ENCODE peak calls at places on chromosomes 7 and 10, in nine cellular contexts. O is uterus, E is GM10248, G is adrenal gland, J is psoas muscle, B is heart right ventricle, K is tibial artery, V is HFFc6, R is IMR-90. L is an unnamed sample.

GRCh38 chr7:156650042-156650441 is 9.5 kb downstream of the RNF32 start:
- DNase-seq in G (no peak), O (no peak), K (no peak), B (no peak), E (no peak), V (peak), J (no peak), R (no peak), L (no peak)

GRCh38 chr7:30459591-30460245 is 18.9 kb downstream of the NOD1 start:
- DNase-seq in O (peak), K (no peak), B (no peak), R (peak), G (peak), J (no peak), E (no peak), V (peak), L (no peak)

GRCh38 chr7:44246396-44247113 is 45.8 kb downstream of the YKT6 start:
- DNase-seq in V (no peak), R (no peak), B (no peak), K (no peak), O (no peak), J (no peak), G (no peak), E (no peak), L (no peak)

GRCh38 chr7:18855796-18856195 is 261.6 kb downstream of the TWIST1 start:
- DNase-seq in O (no peak), V (peak), J (no peak), R (peak), K (no peak), B (no peak), E (no peak), G (no peak), L (no peak)

GRCh38 chr7:65390588-65390987 is 16.9 kb downstream of the ZNF92 start:
- DNase-seq in G (peak), E (peak), K (no peak), V (no peak), B (no peak), J (no peak), O (no peak), R (no peak), L (no peak)

GRCh38 chr10:36888925-36889573 is 236.3 kb upstream of the ANKRD30A start:
- DNase-seq in G (no peak), E (peak), O (no peak), J (no peak), B (no peak), K (no peak), V (no peak), R (peak), L (no peak)

GRCh38 chr10:8392216-8392615 is 337.7 kb downstream of the GATA3 start:
- DNase-seq in J (no peak), R (peak), V (no peak), B (no peak), G (no peak), O (no peak), K (no peak), E (no peak), L (no peak)

GRCh38 chr10:111384556-111384955 is 307.7 kb downstream of the ADRA2A start:
- DNase-seq in G (no peak), V (no peak), O (no peak), E (no peak), R (no peak), K (no peak), B (no peak), J (no peak), L (no peak)

GRCh38 chr7:45595809-45596664 is 21.9 kb downstream of the ADCY1 start:
- DNase-seq in J (no peak), K (no peak), G (no peak), V (no peak), B (no peak), R (no peak), E (no peak), O (no peak), L (peak)

GRCh38 chr10:88361995-88362540 is 221.1 kb downstream of the RNLS start:
- DNase-seq in K (no peak), J (no peak), E (no peak), V (no peak), G (no peak), O (no peak), R (no peak), B (no peak), L (no peak)

GRCh38 chr7:111878788-111879187 is 316.5 kb upstream of the IMMP2L start:
- DNase-seq in R (no peak), E (no peak), J (no peak), K (no peak), V (no peak), G (no peak), O (no peak), B (no peak), L (no peak)

GRCh38 chr10:97759981-97760345 is 11.8 kb downstream of the SFRP5 start:
- DNase-seq in B (no peak), G (no peak), O (no peak), J (peak), R (no peak), V (no peak), K (no peak), E (peak), L (no peak)

GRCh38 chr10:116146374-116146773 is 126.6 kb downstream of the GFRA1 start:
- DNase-seq in E (no peak), V (peak), R (peak), O (no peak), J (no peak), B (no peak), G (no peak), K (no peak), L (no peak)

GRCh38 chr10:62171791-62172190 is 96.9 kb downstream of the RTKN2 start:
- DNase-seq in J (no peak), E (no peak), K (no peak), O (no peak), G (no peak), R (no peak), V (no peak), B (no peak), L (no peak)

GRCh38 chr10:64635906-64636305 is 1114.7 kb downstream of the REEP3 start:
- DNase-seq in R (no peak), B (no peak), J (no peak), G (no peak), K (no peak), V (no peak), E (no peak), O (no peak), L (no peak)

DNA sequence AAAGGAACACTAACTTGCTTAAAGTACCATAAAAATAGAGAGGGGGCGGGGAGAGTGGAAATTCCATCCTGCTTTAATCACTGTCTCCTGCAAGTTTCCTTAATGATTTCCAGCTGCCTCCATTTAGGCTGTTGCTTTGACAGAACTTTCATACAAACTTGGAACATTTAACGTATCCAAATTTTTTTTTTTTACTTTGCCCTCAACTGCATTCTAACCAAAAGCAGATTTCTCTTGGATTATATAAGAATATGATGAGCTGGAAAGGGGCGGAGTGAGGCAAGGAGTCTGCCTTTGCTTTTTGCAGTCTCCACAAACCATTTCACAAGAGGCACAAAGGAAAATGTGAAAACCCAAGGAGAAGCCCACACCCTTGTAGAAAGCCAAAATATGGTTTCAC is 46.6 kb upstream of the COL1A2 start:
- DNase-seq in R (peak), K (no peak), G (no peak), E (no peak), B (no peak), J (no peak), V (peak), O (peak), L (no peak)
- TF ChIP-seq CTCF in R (no peak), K (no peak), G (no peak), E (no peak), B (no peak), J (no peak), V (no peak), O (no peak), L (no peak)

GRCh38 chr7:2680256-2680655 is 7.7 kb upstream of the AMZ1 start:
- DNase-seq in B (no peak), E (no peak), R (no peak), V (no peak), J (no peak), G (no peak), K (no peak), O (no peak), L (no peak)

GRCh38 chr7:2684501-2684900 is 3.5 kb upstream of the AMZ1 start:
- DNase-seq in R (no peak), G (no peak), O (no peak), V (no peak), J (no peak), K (no peak), B (no peak), E (no peak), L (no peak)

GRCh38 chr7:2686101-2686500 is 1.9 kb upstream of the AMZ1 start:
- DNase-seq in R (no peak), B (no peak), K (no peak), G (no peak), V (no peak), J (no peak), E (no peak), O (no peak), L (no peak)

GRCh38 chr7:2681954-2682799 is 5.8 kb upstream of the AMZ1 start:
- DNase-seq in E (no peak), J (no peak), B (no peak), V (no peak), K (no peak), G (no peak), R (no peak), O (no peak), L (no peak)

DNA sequence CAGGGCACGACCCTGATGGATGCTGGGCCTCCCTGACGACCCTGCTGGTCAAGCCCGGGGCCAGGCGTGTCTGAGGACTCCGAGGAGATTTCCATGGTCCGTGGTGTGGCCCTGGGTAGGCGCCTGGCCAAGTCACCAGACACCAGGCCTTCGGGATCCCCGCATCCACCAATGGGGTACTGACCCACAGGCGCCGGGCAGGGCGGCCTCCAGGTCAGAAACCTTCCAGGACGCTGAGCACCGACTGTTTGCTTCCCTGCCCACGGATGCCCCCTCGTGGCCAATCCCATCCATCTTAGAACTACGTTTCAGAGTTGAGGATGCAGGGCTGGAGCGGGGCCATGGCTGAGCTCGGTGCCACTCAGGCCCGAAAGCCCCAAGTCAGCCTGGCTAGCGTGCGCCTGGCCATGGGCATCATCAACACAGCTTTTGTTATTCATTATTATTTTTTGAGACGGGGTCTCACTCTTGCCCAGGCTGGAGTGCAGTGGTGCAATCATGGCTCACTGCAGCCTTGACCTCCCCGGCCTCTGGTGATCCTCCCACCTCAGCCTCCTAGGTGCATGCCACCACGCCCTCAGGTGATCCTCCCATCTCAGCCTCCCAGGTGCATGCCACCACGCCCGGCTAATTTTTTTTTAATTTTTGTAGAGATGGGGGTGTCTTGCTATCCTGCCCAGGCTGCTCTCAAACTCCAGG is 7.1 kb upstream of the AMZ1 start:
- DNase-seq in R (peak), E (peak), B (peak), V (peak), G (peak), J (peak), K (peak), O (peak), L (peak)
- TF ChIP-seq CTCF in R (peak), E (peak), B (peak), V (peak), G (peak), J (peak), K (peak), O (peak), L (peak)

GRCh38 chr10:78398385-78398784 is 364.7 kb downstream of the RPS24 start:
- DNase-seq in R (no peak), B (no peak), O (no peak), G (no peak), J (no peak), K (no peak), E (no peak), V (no peak), L (no peak)

GRCh38 chr10:78394050-78394449 is 360.4 kb downstream of the RPS24 start:
- DNase-seq in G (no peak), J (no peak), R (no peak), O (no peak), K (no peak), V (no peak), E (no peak), B (no peak), L (no peak)

GRCh38 chr10:78395162-78395561 is 361.5 kb downstream of the RPS24 start:
- DNase-seq in O (no peak), R (no peak), B (no peak), V (no peak), J (no peak), E (no peak), K (no peak), G (no peak), L (no peak)

GRCh38 chr10:78397796-78398195 is 364.1 kb downstream of the RPS24 start:
- DNase-seq in K (no peak), G (no peak), R (no peak), V (no peak), B (no peak), E (no peak), J (no peak), O (no peak), L (no peak)

DNA sequence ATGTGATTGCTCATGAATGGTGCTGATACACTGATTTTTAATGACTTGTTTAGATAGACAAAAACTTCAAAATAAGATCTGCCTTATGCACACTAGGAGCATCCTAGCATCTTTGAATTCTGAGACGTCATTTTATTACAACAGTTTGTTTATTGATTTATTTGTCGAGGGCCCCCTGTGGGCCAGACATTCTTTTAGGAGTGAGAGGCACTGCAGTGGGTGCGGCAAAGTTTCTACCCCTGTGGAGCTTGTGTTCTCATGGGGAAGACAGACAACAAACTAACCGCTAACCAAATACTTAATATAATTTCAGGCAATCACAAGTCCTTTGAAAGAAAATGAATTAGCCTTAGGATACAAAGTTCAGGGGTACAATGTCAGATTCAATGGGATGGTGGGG is 363.1 kb downstream of the RPS24 start:
- DNase-seq in G (no peak), R (no peak), B (no peak), O (no peak), K (no peak), E (no peak), J (no peak), V (no peak), L (no peak)
- TF ChIP-seq CTCF in G (no peak), R (no peak), B (no peak), O (no peak), K (no peak), E (no peak), J (no peak), V (no peak), L (no peak)

GRCh38 chr10:77922551-77923179 is 3.9 kb downstream of the DLG5 start:
- DNase-seq in B (no peak), K (no peak), G (no peak), R (no peak), V (no peak), J (no peak), E (no peak), O (no peak), L (no peak)

GRCh38 chr10:77925410-77925794 is 1.2 kb downstream of the DLG5 start:
- DNase-seq in E (no peak), R (peak), O (peak), G (peak), V (peak), B (no peak), K (peak), J (no peak), L (no peak)

GRCh38 chr10:77927343-77928256 is 1.0 kb upstream of the DLG5 start:
- DNase-seq in K (no peak), J (no peak), E (no peak), G (no peak), R (no peak), O (no peak), B (no peak), V (no peak), L (no peak)

GRCh38 chr10:77926566-77927342 is at the start of gene DLG5:
- DNase-seq in J (peak), O (peak), B (peak), E (peak), K (peak), R (peak), V (peak), G (peak), L (peak)

GRCh38 chr10:77925795-77926565 is 575 bp downstream of the DLG5 start:
- DNase-seq in V (no peak), J (peak), B (peak), K (peak), O (peak), E (peak), G (no peak), R (no peak), L (peak)
- TF ChIP-seq CTCF in V (no peak), J (no peak), B (no peak), K (no peak), O (no peak), E (peak), G (no peak), R (no peak), L (no peak)

DNA sequence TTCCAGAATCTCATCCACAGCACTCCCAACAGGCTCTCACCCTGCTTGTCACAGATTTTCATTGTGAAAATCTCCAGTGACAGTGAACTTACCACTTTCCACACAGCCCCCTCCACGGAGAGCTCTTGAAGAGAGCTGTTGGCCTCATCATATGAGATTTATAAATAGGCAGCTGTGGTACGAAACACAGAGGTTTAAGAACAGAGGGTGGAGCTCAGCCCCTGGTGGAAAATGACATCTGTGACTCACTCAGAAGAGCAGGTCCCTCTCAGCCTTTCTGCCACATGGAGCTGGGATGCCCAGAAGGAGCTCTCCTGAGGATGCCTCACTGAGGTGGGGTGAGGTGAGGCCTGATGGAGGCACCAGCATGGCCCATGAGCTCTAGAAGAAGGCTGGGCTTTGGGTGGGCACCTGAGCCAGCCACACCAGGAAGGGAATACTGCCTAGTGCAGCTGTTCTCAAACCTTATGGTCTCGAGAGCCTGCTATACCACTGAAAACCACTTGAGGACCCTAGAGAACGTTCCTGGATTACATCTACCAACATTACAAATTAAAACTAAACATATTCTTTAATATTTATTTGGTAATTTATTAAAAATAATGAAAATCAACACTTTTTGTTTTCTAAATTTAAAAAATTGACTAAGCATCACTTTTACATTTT is 25.8 kb upstream of the EEPD1 start:
- DNase-seq in J (peak), R (peak), K (peak), B (no peak), G (no peak), V (no peak), E (no peak), O (no peak), L (no peak)
- TF ChIP-seq CTCF in J (peak), R (peak), K (peak), B (no peak), G (peak), V (peak), E (no peak), O (no peak), L (no peak)

DNA sequence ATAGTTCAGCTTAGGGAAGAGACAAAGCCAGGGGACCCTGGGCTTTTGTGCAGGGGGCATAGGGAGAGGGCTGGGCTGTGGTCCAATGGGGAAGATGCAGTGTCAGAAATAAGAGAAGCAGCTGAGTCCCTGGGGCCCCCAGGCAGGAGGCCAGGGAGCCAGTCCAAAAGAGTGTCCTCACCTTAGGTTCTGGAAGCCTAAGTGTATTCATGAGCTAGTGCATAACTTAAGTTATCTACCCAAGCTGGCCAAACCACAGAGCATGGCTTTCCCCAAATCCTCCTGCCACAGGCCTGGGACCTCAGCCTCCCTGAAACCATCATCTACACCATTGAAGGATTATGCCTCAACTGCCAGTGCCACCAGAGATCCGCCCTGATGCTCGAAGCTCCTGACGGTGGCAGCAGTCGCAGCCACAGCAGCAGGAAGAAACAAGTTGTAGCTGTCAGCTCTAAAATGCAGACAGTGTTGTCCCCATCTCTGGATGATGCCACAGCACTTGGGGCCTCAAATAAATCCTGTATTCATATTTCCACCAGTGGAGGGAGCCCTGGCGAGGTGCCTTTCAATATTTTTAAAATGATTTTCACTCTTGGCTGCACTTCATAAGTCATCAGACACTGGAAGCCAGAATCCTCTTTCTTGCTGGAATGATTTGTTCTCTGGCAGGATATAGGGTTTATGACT is 574.6 kb downstream of the GRID1 start:
- DNase-seq in V (no peak), O (no peak), R (no peak), B (no peak), K (no peak), J (peak), G (no peak), E (no peak), L (no peak)
- TF ChIP-seq CTCF in V (no peak), O (no peak), R (no peak), B (peak), K (no peak), J (peak), G (no peak), E (no peak), L (peak)

DNA sequence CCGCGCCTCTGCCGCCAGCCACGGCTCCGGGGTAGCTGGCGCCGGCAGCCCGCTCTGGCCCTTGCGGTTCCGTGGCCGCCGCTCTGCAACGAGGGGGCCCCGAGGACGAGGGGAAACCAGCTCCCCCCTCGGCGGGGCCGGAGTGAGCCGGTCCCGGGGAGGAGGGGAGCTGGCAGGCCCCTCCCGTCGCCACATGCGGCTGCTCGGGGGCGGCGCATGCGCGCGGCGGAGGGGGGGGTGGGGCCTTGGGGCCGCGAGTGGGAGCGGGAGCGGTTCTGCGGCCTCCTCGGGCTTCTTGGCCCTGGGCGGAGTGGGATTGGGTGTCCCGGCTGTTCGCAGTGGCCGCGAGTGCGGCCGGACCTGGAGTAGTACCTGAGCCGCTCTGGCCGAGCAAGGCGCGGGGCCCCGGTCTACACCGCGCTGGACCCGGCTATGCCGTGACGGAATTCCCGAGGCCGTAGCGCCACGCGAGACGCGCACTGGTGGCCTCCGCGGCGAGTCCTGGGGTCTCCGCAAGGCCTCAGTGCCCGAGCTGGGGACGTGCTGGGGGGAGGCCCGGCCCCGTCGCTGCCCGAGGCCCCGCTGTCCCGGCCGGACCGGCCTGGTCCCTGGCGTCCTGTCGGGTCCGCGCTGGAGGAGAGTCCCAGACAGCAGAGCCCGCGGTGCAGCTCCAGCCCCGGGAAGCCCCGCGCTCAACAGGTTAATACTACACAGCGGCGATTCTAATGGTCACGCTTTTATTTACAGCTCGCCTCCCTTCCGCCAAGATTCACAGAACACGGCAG is 483 bp upstream of the PAXIP1 start:
- DNase-seq in G (peak), V (peak), B (peak), J (peak), E (peak), O (peak), K (peak), R (peak), L (peak)
- TF ChIP-seq CTCF in G (no peak), V (no peak), B (no peak), J (no peak), E (no peak), O (no peak), K (peak), R (no peak), L (no peak)